ENCODE peak calls at places on chromosome 14, in four cellular contexts. P, C, U and Y are unnamed samples.
A peak's percentile ranks its signal among the peaks of the same experiment; 100 is the strongest.

GRCh38 chr14:68337279-68337678 is 455.6 kb downstream of the ZFP36L1 start:
- DNase-seq in P (no peak), C (no peak), U (no peak), Y (no peak)

GRCh38 chr14:100755649-100756048 is 29.0 kb downstream of the DLK1 start:
- DNase-seq in P (peak; percentile 64), C (no peak), U (no peak), Y (no peak)

GRCh38 chr14:100608586-100609330 is 21.5 kb upstream of the BEGAIN start:
- DNase-seq in P (no peak), C (no peak), U (no peak), Y (no peak)

GRCh38 chr14:75523771-75524171 is 1.5 kb downstream of the BATF start:
- DNase-seq in P (peak; percentile 32), C (no peak), U (no peak), Y (no peak)

GRCh38 chr14:37428954-37429353 is 166.1 kb downstream of the FOXA1 start:
- DNase-seq in P (no peak), C (no peak), U (no peak), Y (no peak)

GRCh38 chr14:36971263-36971855 is 201.0 kb downstream of the SLC25A21 start:
- DNase-seq in P (no peak), C (no peak), U (no peak), Y (peak; percentile 36)

GRCh38 chr14:33617154-33617553 is 333.7 kb downstream of the EGLN3 start:
- DNase-seq in P (peak; percentile 80), C (no peak), U (no peak), Y (no peak)

GRCh38 chr14:33555710-33556350 is 395.0 kb downstream of the EGLN3 start:
- DNase-seq in P (no peak), C (no peak), U (no peak), Y (no peak)

GRCh38 chr14:51328942-51329350 is 88.9 kb downstream of the TMX1 start:
- DNase-seq in P (peak; percentile 84), C (no peak), U (no peak), Y (no peak)

GRCh38 chr14:81301813-81302212 is 81.1 kb upstream of the GTF2A1 start:
- DNase-seq in P (no peak), C (no peak), U (no peak), Y (no peak)

GRCh38 chr14:51369814-51370213 is 129.8 kb downstream of the TMX1 start:
- DNase-seq in P (no peak), C (no peak), U (no peak), Y (no peak)

GRCh38 chr14:22184157-22185025 is 404.6 kb downstream of the DAD1 start:
- DNase-seq in P (no peak), C (no peak), U (no peak), Y (no peak)

GRCh38 chr14:67514650-67515385 is 18.3 kb upstream of the PLEKHH1 start:
- DNase-seq in P (peak; percentile 76), C (peak; percentile 9), U (peak; percentile 5), Y (no peak)

GRCh38 chr14:70350078-70350477 is 9.4 kb downstream of the COX16 start:
- DNase-seq in P (no peak), C (no peak), U (no peak), Y (no peak)

GRCh38 chr14:20866963-20867362 is 24.2 kb upstream of the RNASE3 start:
- DNase-seq in P (peak; percentile 45), C (no peak), U (no peak), Y (no peak)

GRCh38 chr14:23936084-23936829 is 17.3 kb upstream of the DHRS4 start:
- DNase-seq in P (no peak), C (no peak), U (no peak), Y (no peak)

GRCh38 chr14:26448181-26448855 is 149.5 kb downstream of the NOVA1 start:
- DNase-seq in P (no peak), C (no peak), U (peak; percentile 40), Y (peak; percentile 53)

GRCh38 chr14:89452281-89452680 is 35.2 kb upstream of the FOXN3 start:
- DNase-seq in P (no peak), C (no peak), U (no peak), Y (no peak)

GRCh38 chr14:104264495-104265265 is 126.3 kb downstream of the KIF26A start:
- DNase-seq in P (no peak), C (no peak), U (no peak), Y (no peak)

GRCh38 chr14:89399594-89400068 is 17.4 kb downstream of the FOXN3 start:
- DNase-seq in P (peak; percentile 80), C (no peak), U (peak; percentile 31), Y (no peak)

GRCh38 chr14:23316300-23316699 is 5.0 kb upstream of the PABPN1 start:
- DNase-seq in P (no peak), C (no peak), U (no peak), Y (no peak)

GRCh38 chr14:37447883-37448391 is 147.1 kb downstream of the FOXA1 start:
- DNase-seq in P (no peak), C (no peak), U (no peak), Y (no peak)

GRCh38 chr14:95274874-95275273 is 44.8 kb downstream of the CLMN start:
- DNase-seq in P (no peak), C (no peak), U (no peak), Y (no peak)

GRCh38 chr14:52220924-52221802 is 46.3 kb upstream of the PTGDR start:
- DNase-seq in P (no peak), C (no peak), U (no peak), Y (no peak)